ENCODE peak calls at places on chromosomes 6 and 20, in nine cellular contexts. T, U, Y, G, X, V, O, N and P are unnamed samples.

GRCh38 chr6:40232698-40233097 is 298.4 kb upstream of the MOCS1 start:
- DNase-seq in T (no peak), U (no peak), Y (no peak), G (no peak), X (no peak), V (no peak), O (no peak), N (no peak), P (no peak)

GRCh38 chr6:68777956-68778355 is 142.9 kb downstream of the ADGRB3 start:
- DNase-seq in T (no peak), U (no peak), Y (no peak), G (no peak), X (no peak), V (no peak), O (no peak), N (no peak), P (no peak)

GRCh38 chr6:87628424-87628823 is 38.5 kb downstream of the ORC3 start:
- DNase-seq in T (peak), U (no peak), Y (no peak), G (no peak), X (no peak), V (no peak), O (no peak), N (no peak), P (no peak)

GRCh38 chr6:146770965-146771735 is 172.4 kb downstream of the ADGB start:
- DNase-seq in T (no peak), U (no peak), Y (no peak), G (no peak), X (peak), V (no peak), O (peak), N (peak), P (no peak)

GRCh38 chr6:37603284-37603683 is 94.4 kb downstream of the MDGA1 start:
- DNase-seq in T (no peak), U (no peak), Y (no peak), G (no peak), X (no peak), V (no peak), O (no peak), N (no peak), P (no peak)

GRCh38 chr6:3382399-3383279 is 74.2 kb downstream of the SLC22A23 start:
- DNase-seq in T (no peak), U (peak), Y (peak), G (no peak), X (no peak), V (no peak), O (no peak), N (peak), P (no peak)

GRCh38 chr6:139757766-139758655 is 383.6 kb upstream of the CITED2 start:
- DNase-seq in T (no peak), U (no peak), Y (no peak), G (no peak), X (no peak), V (no peak), O (no peak), N (no peak), P (no peak)

GRCh38 chr6:135667694-135668455 is 170.3 kb upstream of the AHI1 start:
- DNase-seq in T (no peak), U (no peak), Y (no peak), G (no peak), X (no peak), V (no peak), O (peak), N (no peak), P (no peak)

GRCh38 chr20:45034436-45034835 is 66.5 kb downstream of the KCNS1 start:
- DNase-seq in T (no peak), U (no peak), Y (no peak), G (no peak), X (no peak), V (no peak), O (no peak), N (no peak), P (no peak)

GRCh38 chr6:39912446-39912845 is 21.8 kb downstream of the MOCS1 start:
- DNase-seq in T (no peak), U (no peak), Y (no peak), G (no peak), X (no peak), V (no peak), O (no peak), N (no peak), P (no peak)

GRCh38 chr20:31861346-31862156 is 8.8 kb downstream of the DUSP15 start:
- DNase-seq in T (no peak), U (peak), Y (peak), G (peak), X (no peak), V (peak), O (peak), N (peak), P (peak)

GRCh38 chr20:61925555-61926252 is 140.0 kb downstream of the TAF4 start:
- DNase-seq in T (no peak), U (no peak), Y (no peak), G (no peak), X (no peak), V (no peak), O (peak), N (no peak), P (no peak)

GRCh38 chr6:129607581-129608186 is 102.3 kb downstream of the ARHGAP18 start:
- DNase-seq in T (no peak), U (no peak), Y (no peak), G (no peak), X (no peak), V (no peak), O (no peak), N (no peak), P (no peak)

GRCh38 chr6:19375613-19376012 is 461.6 kb upstream of the ID4 start:
- DNase-seq in T (no peak), U (no peak), Y (no peak), G (no peak), X (no peak), V (no peak), O (no peak), N (no peak), P (no peak)

GRCh38 chr6:40819182-40819834 is 219.7 kb downstream of the UNC5CL start:
- DNase-seq in T (no peak), U (no peak), Y (no peak), G (no peak), X (no peak), V (no peak), O (no peak), N (no peak), P (no peak)

GRCh38 chr20:42093041-42093440 is 474.9 kb upstream of the CHD6 start:
- DNase-seq in T (no peak), U (no peak), Y (no peak), G (no peak), X (no peak), V (no peak), O (no peak), N (no peak), P (no peak)

GRCh38 chr6:1200706-1201105 is 111.2 kb upstream of the FOXQ1 start:
- DNase-seq in T (no peak), U (no peak), Y (peak), G (no peak), X (no peak), V (no peak), O (no peak), N (no peak), P (no peak)

GRCh38 chr6:148758492-148758891 is 11.7 kb downstream of the UST start:
- DNase-seq in T (peak), U (no peak), Y (no peak), G (no peak), X (no peak), V (no peak), O (peak), N (peak), P (peak)

GRCh38 chr6:15697895-15698294 is 35.1 kb upstream of the DTNBP1 start:
- DNase-seq in T (no peak), U (no peak), Y (no peak), G (no peak), X (no peak), V (no peak), O (no peak), N (no peak), P (no peak)

GRCh38 chr6:104186836-104187235 is 672.9 kb downstream of the HACE1 start:
- DNase-seq in T (no peak), U (no peak), Y (no peak), G (no peak), X (no peak), V (no peak), O (no peak), N (no peak), P (no peak)

GRCh38 chr6:148175511-148176188 is 167.0 kb upstream of the SASH1 start:
- DNase-seq in T (no peak), U (no peak), Y (no peak), G (no peak), X (no peak), V (no peak), O (no peak), N (no peak), P (no peak)

GRCh38 chr6:22035690-22036089 is 261.1 kb downstream of the PRL start:
- DNase-seq in T (no peak), U (no peak), Y (no peak), G (no peak), X (no peak), V (no peak), O (no peak), N (no peak), P (no peak)

GRCh38 chr6:71107935-71108420 is 151.1 kb upstream of the B3GAT2 start:
- DNase-seq in T (no peak), U (no peak), Y (no peak), G (no peak), X (no peak), V (no peak), O (no peak), N (no peak), P (no peak)

GRCh38 chr20:31740656-31741323 is 1.7 kb downstream of the TPX2 start:
- DNase-seq in T (no peak), U (no peak), Y (peak), G (no peak), X (no peak), V (no peak), O (no peak), N (no peak), P (no peak)

GRCh38 chr6:53814353-53814752 is 19.5 kb downstream of the LRRC1 start:
- DNase-seq in T (no peak), U (no peak), Y (peak), G (no peak), X (no peak), V (no peak), O (no peak), N (no peak), P (no peak)

GRCh38 chr20:55166063-55166462 is 690.7 kb downstream of the DOK5 start:
- DNase-seq in T (no peak), U (no peak), Y (no peak), G (peak), X (no peak), V (no peak), O (no peak), N (no peak), P (no peak)

GRCh38 chr20:10655723-10656122 is 18.1 kb downstream of the JAG1 start:
- DNase-seq in T (no peak), U (no peak), Y (no peak), G (no peak), X (peak), V (no peak), O (no peak), N (no peak), P (no peak)

GRCh38 chr6:155171109-155171746 is 92.6 kb upstream of the CLDN20 start:
- DNase-seq in T (peak), U (no peak), Y (peak), G (no peak), X (peak), V (no peak), O (no peak), N (no peak), P (peak)

GRCh38 chr6:42512498-42513042 is 51.3 kb upstream of the UBR2 start:
- DNase-seq in T (no peak), U (no peak), Y (no peak), G (no peak), X (no peak), V (no peak), O (no peak), N (no peak), P (no peak)

GRCh38 chr6:11854418-11855165 is 76.0 kb upstream of the ADTRP start:
- DNase-seq in T (no peak), U (no peak), Y (no peak), G (no peak), X (no peak), V (no peak), O (no peak), N (no peak), P (no peak)

GRCh38 chr20:63025534-63026331 is 19.0 kb upstream of the BHLHE23 start:
- DNase-seq in T (no peak), U (no peak), Y (no peak), G (no peak), X (no peak), V (no peak), O (peak), N (no peak), P (no peak)

GRCh38 chr6:99588618-99589289 is 17.9 kb upstream of the PRDM13 start:
- DNase-seq in T (no peak), U (peak), Y (peak), G (peak), X (peak), V (peak), O (peak), N (peak), P (peak)

GRCh38 chr6:51382838-51383237 is 564.2 kb downstream of the TFAP2B start:
- DNase-seq in T (no peak), U (no peak), Y (no peak), G (no peak), X (no peak), V (no peak), O (no peak), N (no peak), P (no peak)

GRCh38 chr6:10451828-10452509 is 37.1 kb upstream of the TFAP2A start:
- DNase-seq in T (no peak), U (no peak), Y (no peak), G (no peak), X (no peak), V (peak), O (no peak), N (no peak), P (no peak)
- TF ChIP-seq POLR2AphosphoS5 in T (no peak), U (no peak), Y (no peak), G (no peak), X (no peak), V (no peak), O (no peak), N (no peak), P (no peak)

GRCh38 chr6:149864578-149865535 is 698 bp upstream of the LRP11 start:
- DNase-seq in T (no peak), U (peak), Y (peak), G (no peak), X (peak), V (no peak), O (no peak), N (no peak), P (no peak)

GRCh38 chr6:149861603-149862423 is 2.3 kb downstream of the LRP11 start:
- DNase-seq in T (no peak), U (no peak), Y (no peak), G (no peak), X (no peak), V (no peak), O (no peak), N (no peak), P (no peak)

GRCh38 chr6:149863596-149863845 is 638 bp downstream of the LRP11 start:
- DNase-seq in T (no peak), U (no peak), Y (no peak), G (no peak), X (no peak), V (no peak), O (no peak), N (no peak), P (no peak)

GRCh38 chr6:149863846-149864577 is at the start of gene LRP11:
- DNase-seq in T (no peak), U (peak), Y (peak), G (peak), X (peak), V (peak), O (peak), N (peak), P (peak)

GRCh38 chr6:149862901-149863595 is 1.1 kb downstream of the LRP11 start:
- DNase-seq in T (no peak), U (peak), Y (peak), G (no peak), X (peak), V (peak), O (peak), N (peak), P (no peak)
- TF ChIP-seq POLR2A in T (no peak), U (no peak), Y (peak), G (no peak), X (no peak), V (no peak), O (no peak), N (no peak), P (no peak)

GRCh38 chr20:59402697-59403096 is 102.3 kb downstream of the EDN3 start:
- DNase-seq in T (no peak), U (no peak), Y (no peak), G (no peak), X (no peak), V (no peak), O (no peak), N (no peak), P (no peak)

GRCh38 chr20:59399426-59400099 is 99.2 kb downstream of the EDN3 start:
- DNase-seq in T (no peak), U (no peak), Y (no peak), G (no peak), X (no peak), V (no peak), O (no peak), N (no peak), P (no peak)

GRCh38 chr20:59398552-59399265 is 98.3 kb downstream of the EDN3 start:
- DNase-seq in T (no peak), U (no peak), Y (no peak), G (no peak), X (no peak), V (no peak), O (no peak), N (no peak), P (no peak)

GRCh38 chr20:59403261-59403961 is 103.0 kb downstream of the EDN3 start:
- DNase-seq in T (no peak), U (peak), Y (no peak), G (peak), X (no peak), V (no peak), O (peak), N (peak), P (peak)

GRCh38 chr20:59400666-59401065 is 100.3 kb downstream of the EDN3 start:
- DNase-seq in T (no peak), U (no peak), Y (no peak), G (no peak), X (no peak), V (no peak), O (no peak), N (no peak), P (no peak)
- TF ChIP-seq POLR2AphosphoS5 in T (no peak), U (no peak), Y (no peak), G (no peak), X (no peak), V (no peak), O (no peak), N (no peak), P (no peak)

DNA sequence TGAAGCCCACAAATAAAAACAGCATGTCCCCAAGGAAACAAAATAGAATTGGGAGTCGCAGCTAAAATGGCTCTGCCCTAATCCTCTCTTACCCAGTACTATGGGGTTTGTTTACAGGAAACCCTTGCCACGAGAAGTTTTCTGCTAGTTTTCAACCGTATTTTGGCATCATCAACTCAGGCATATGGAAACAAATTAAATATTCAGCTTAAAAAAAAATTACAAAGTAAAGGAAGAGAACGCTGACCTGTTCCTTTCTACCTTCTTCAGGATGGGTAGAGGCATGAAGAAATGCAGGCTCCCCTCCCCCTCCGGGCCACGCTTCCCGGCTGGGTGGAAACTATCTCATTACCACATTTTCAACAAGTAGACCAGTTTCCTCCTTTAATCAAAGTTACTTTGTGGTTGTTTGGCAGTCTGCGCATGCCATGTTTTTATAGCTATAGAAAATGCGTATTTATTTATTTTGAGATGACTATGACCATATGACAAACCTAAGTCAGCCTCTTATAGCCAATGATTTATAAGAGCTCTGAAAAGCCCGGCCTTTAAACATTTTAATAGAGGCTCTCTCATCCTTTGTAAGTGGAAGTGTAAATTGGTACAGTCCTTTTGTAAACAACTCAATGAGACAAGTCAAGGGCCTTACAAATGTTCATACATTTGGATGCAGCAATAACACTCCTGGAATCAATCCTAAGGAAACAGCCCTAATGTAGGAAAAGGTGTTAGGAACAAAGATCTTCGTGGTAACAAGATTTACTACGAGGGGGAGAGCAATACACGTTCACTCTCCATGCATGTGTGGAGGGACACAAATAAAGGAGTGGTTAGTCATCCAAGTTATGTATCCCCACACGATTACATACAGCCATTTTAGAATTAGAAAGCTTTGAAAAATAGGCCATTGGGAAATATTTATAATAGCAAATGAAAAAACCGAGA is 16.1 kb upstream of the ZNF217 start:
- DNase-seq in T (no peak), U (peak), Y (no peak), G (no peak), X (peak), V (no peak), O (peak), N (peak), P (no peak)
- TF ChIP-seq POLR2A in T (no peak), U (no peak), Y (no peak), G (no peak), X (no peak), V (no peak), O (no peak), N (no peak), P (no peak)

GRCh38 chr20:32912688-32913087 is 54.0 kb downstream of the EFCAB8 start:
- DNase-seq in T (no peak), U (no peak), Y (no peak), G (no peak), X (no peak), V (no peak), O (no peak), N (no peak), P (no peak)
- TF ChIP-seq POLR2AphosphoS5 in T (no peak), U (no peak), Y (no peak), G (no peak), X (no peak), V (no peak), O (no peak), N (no peak), P (no peak)

GRCh38 chr6:170290306-170291128 is at the start of gene DLL1:
- DNase-seq in T (no peak), U (peak), Y (no peak), G (no peak), X (peak), V (no peak), O (peak), N (peak), P (no peak)
- TF ChIP-seq POLR2A in T (peak), U (no peak), Y (no peak), G (peak), X (no peak), V (peak), O (peak), N (peak), P (no peak)

GRCh38 chr20:50418890-50419642 is 91.1 kb upstream of the PTPN1 start:
- DNase-seq in T (no peak), U (peak), Y (no peak), G (no peak), X (peak), V (no peak), O (no peak), N (no peak), P (no peak)
- TF ChIP-seq POLR2AphosphoS5 in T (no peak), U (peak), Y (no peak), G (no peak), X (peak), V (peak), O (no peak), N (no peak), P (no peak)

GRCh38 chr6:130994319-130995097 is 68.5 kb downstream of the EPB41L2 start:
- DNase-seq in T (no peak), U (no peak), Y (no peak), G (no peak), X (no peak), V (no peak), O (no peak), N (no peak), P (no peak)
- TF ChIP-seq POLR2A in T (no peak), U (no peak), Y (no peak), G (no peak), X (no peak), V (no peak), O (no peak), N (no peak), P (no peak)